ENCODE peak calls at places on chromosomes 11 and 22, in seven cellular contexts. L is heart left ventricle; E is naive thymus-derived CD8-positive, alpha-beta T cell; K is right cardiac atrium; O is CD4-positive, alpha-beta T cell; U is T-cell; N is PC-3. M is an unnamed sample.

GRCh38 chr11:113105584-113105983 is 144.4 kb downstream of the NCAM1 start:
- ATAC-seq in U (no peak), N (no peak), O (no peak), K (peak), E (no peak), L (peak), M (no peak)

GRCh38 chr11:118238947-118239346 is 13.2 kb downstream of the MPZL3 start:
- ATAC-seq in U (no peak), L (no peak), O (no peak), N (no peak), E (no peak), K (peak), M (peak)

GRCh38 chr22:20653012-20653794 is 120.7 kb upstream of the SERPIND1 start:
- ATAC-seq in U (no peak), L (no peak), N (no peak), O (no peak), K (no peak), E (no peak), M (no peak)

GRCh38 chr22:22061085-22062077 is 78.8 kb upstream of the TOP3B start:
- ATAC-seq in E (no peak), K (peak), L (peak), U (no peak), O (no peak), N (peak), M (no peak)

GRCh38 chr11:84720706-84721402 is 906.3 kb downstream of the DLG2 start:
- ATAC-seq in N (no peak), U (peak), L (peak), E (peak), O (peak), K (peak), M (no peak)

GRCh38 chr22:17804331-17805080 is 30.2 kb upstream of the BID start:
- ATAC-seq in E (no peak), O (no peak), L (no peak), U (no peak), N (no peak), K (no peak), M (no peak)

GRCh38 chr11:57638811-57639320 is 10.8 kb downstream of the YPEL4 start:
- ATAC-seq in E (peak), N (peak), O (peak), U (peak), K (no peak), L (peak), M (peak)

GRCh38 chr11:118396097-118396501 is 5.3 kb upstream of the ATP5MG start:
- ATAC-seq in O (no peak), L (no peak), N (no peak), U (no peak), E (no peak), K (no peak), M (peak)

GRCh38 chr11:72807789-72808188 is 6.4 kb upstream of the ATG16L2 start:
- ATAC-seq in O (no peak), K (peak), N (no peak), U (no peak), E (no peak), L (peak), M (no peak)

GRCh38 chr22:42452456-42452855 is 20.3 kb upstream of the NFAM1 start:
- ATAC-seq in O (no peak), E (no peak), U (no peak), N (no peak), L (no peak), K (no peak), M (no peak)

GRCh38 chr11:110901441-110901840 is 189.2 kb upstream of the ARHGAP20 start:
- ATAC-seq in E (no peak), N (no peak), L (no peak), U (no peak), K (no peak), O (no peak), M (no peak)

GRCh38 chr11:134142536-134142935 is 73.7 kb downstream of the JAM3 start:
- ATAC-seq in O (no peak), U (no peak), K (no peak), E (no peak), N (no peak), L (no peak), M (no peak)

GRCh38 chr11:122746050-122746478 is 90.5 kb downstream of the UBASH3B start:
- ATAC-seq in N (no peak), L (peak), K (no peak), E (peak), U (peak), O (peak), M (peak)

GRCh38 chr11:89405629-89406028 is 85.5 kb downstream of the NOX4 start:
- ATAC-seq in O (no peak), L (no peak), E (no peak), N (peak), U (no peak), K (no peak), M (no peak)

GRCh38 chr11:1456596-1457325 is 29.8 kb downstream of the MOB2 start:
- ATAC-seq in L (no peak), U (no peak), E (peak), O (no peak), K (no peak), N (no peak), M (no peak)

GRCh38 chr11:3164540-3165151 is 464 bp downstream of the OSBPL5 start:
- ATAC-seq in L (no peak), O (peak), K (peak), N (peak), E (peak), U (peak), M (peak)

GRCh38 chr22:45638834-45639746 is 32.5 kb upstream of the ATXN10 start:
- ATAC-seq in E (no peak), N (peak), K (peak), O (no peak), L (peak), U (no peak), M (peak)

GRCh38 chr11:84817998-84818397 is 809.1 kb downstream of the DLG2 start:
- ATAC-seq in U (no peak), L (no peak), N (peak), E (no peak), O (no peak), K (no peak), M (no peak)

GRCh38 chr11:130908770-130909625 is 7.3 kb downstream of the SNX19 start:
- ATAC-seq in N (peak), E (no peak), K (no peak), L (no peak), O (no peak), U (no peak), M (no peak)

GRCh38 chr22:46649176-46650077 is 29.2 kb downstream of the GRAMD4 start:
- ATAC-seq in U (no peak), K (peak), N (peak), L (peak), O (no peak), E (no peak), M (no peak)

GRCh38 chr22:30921108-30921507 is 47.5 kb downstream of the MORC2 start:
- ATAC-seq in K (no peak), L (no peak), U (no peak), O (no peak), E (no peak), N (no peak), M (peak)

GRCh38 chr11:89491141-89491690 is at the start of gene NOX4:
- ATAC-seq in E (no peak), O (no peak), N (no peak), L (peak), U (no peak), K (peak), M (no peak)

GRCh38 chr11:65979261-65979759 is 17.8 kb downstream of the SART1 start:
- ATAC-seq in O (no peak), U (no peak), E (no peak), L (no peak), K (no peak), N (no peak), M (no peak)

GRCh38 chr11:118304227-118304808 is at the start of gene CD3E:
- ATAC-seq in N (no peak), U (peak), O (peak), L (no peak), E (peak), K (no peak), M (peak)

GRCh38 chr11:64247729-64248531 is 1.2 kb upstream of the PPP1R14B start:
- ATAC-seq in L (no peak), N (no peak), K (peak), O (no peak), U (no peak), E (no peak), M (no peak)

GRCh38 chr11:118643995-118644345 is 35.5 kb downstream of the TREH start:
- ATAC-seq in O (no peak), U (no peak), K (no peak), N (no peak), L (no peak), E (no peak), M (no peak)

GRCh38 chr11:64969209-64969608 is 2.7 kb downstream of the MAJIN start:
- ATAC-seq in K (no peak), U (no peak), E (no peak), O (no peak), L (no peak), N (peak), M (peak)

GRCh38 chr11:121246769-121247035 is 45.9 kb upstream of the SC5D start:
- ATAC-seq in O (no peak), L (no peak), K (no peak), N (no peak), U (no peak), E (no peak), M (no peak)

GRCh38 chr11:117872420-117872961 is 4.0 kb downstream of the FXYD6 start:
- ATAC-seq in L (peak), N (no peak), E (no peak), U (no peak), O (no peak), K (no peak), M (no peak)

GRCh38 chr22:45503816-45504702 is 1.4 kb downstream of the FBLN1 start:
- ATAC-seq in U (no peak), O (no peak), N (no peak), L (no peak), E (no peak), K (no peak), M (no peak)